ENCODE peak calls at places on chromosomes 12 and 14, in seven cellular contexts. C, H, T, B, Y, G and P are unnamed samples.

GRCh38 chr14:67776653-67777322 is 39.6 kb downstream of the ZFYVE26 start:
- DNase-seq in C (no peak), H (no peak), T (no peak), B (no peak), Y (no peak), G (no peak), P (no peak)

GRCh38 chr12:124764870-124765570 is 98.6 kb downstream of the SCARB1 start:
- DNase-seq in C (peak), H (peak), T (peak), B (no peak), Y (no peak), G (no peak), P (peak)

GRCh38 chr14:87615050-87615449 is 377.9 kb downstream of the GALC start:
- DNase-seq in C (no peak), H (no peak), T (no peak), B (no peak), Y (no peak), G (no peak), P (no peak)

GRCh38 chr12:51441583-51441982 is 17.0 kb downstream of the SLC4A8 start:
- DNase-seq in C (peak), H (peak), T (peak), B (no peak), Y (no peak), G (no peak), P (peak)

GRCh38 chr12:92929957-92930356 is 862 bp upstream of the EEA1 start:
- DNase-seq in C (no peak), H (peak), T (no peak), B (no peak), Y (no peak), G (no peak), P (no peak)

GRCh38 chr12:21559855-21560569 is 33.9 kb downstream of the SPX start:
- DNase-seq in C (no peak), H (peak), T (peak), B (no peak), Y (no peak), G (no peak), P (no peak)

GRCh38 chr14:97185186-97185585 is 388.0 kb downstream of the VRK1 start:
- DNase-seq in C (no peak), H (peak), T (no peak), B (no peak), Y (no peak), G (no peak), P (peak)

GRCh38 chr12:14993537-14994266 is 20.9 kb downstream of the PDE6H start:
- DNase-seq in C (peak), H (peak), T (peak), B (no peak), Y (no peak), G (no peak), P (peak)

GRCh38 chr12:42382013-42382696 is 56.2 kb downstream of the PPHLN1 start:
- DNase-seq in C (peak), H (no peak), T (peak), B (no peak), Y (no peak), G (no peak), P (peak)

GRCh38 chr12:124433906-124434305 is 133.5 kb downstream of the NCOR2 start:
- DNase-seq in C (no peak), H (no peak), T (no peak), B (no peak), Y (no peak), G (no peak), P (no peak)